ENCODE peak calls at places on chromosomes 11 and 22, in seven cellular contexts. M, D, W, P, C, Y and L are unnamed samples.

GRCh38 chr22:35217541-35217940 is 39.8 kb upstream of the HMGXB4 start:
- DNase-seq in P (no peak), C (no peak), W (no peak), Y (no peak), M (no peak), D (no peak), L (no peak)

GRCh38 chr22:43100223-43100622 is 10.3 kb upstream of the BIK start:
- DNase-seq in D (no peak), M (no peak), W (no peak), P (no peak), C (no peak), Y (no peak), L (no peak)

GRCh38 chr22:36870250-36870649 is 9.4 kb downstream of the NCF4 start:
- DNase-seq in M (no peak), D (no peak), Y (no peak), P (no peak), W (no peak), C (no peak), L (no peak)

GRCh38 chr11:111634981-111635705 is 32.9 kb downstream of the SIK2 start:
- DNase-seq in P (no peak), Y (no peak), W (peak; percentile 66), C (peak; percentile 27), M (no peak), D (no peak), L (peak; percentile 38)

GRCh38 chr11:829116-829945 is 1.6 kb downstream of the CRACR2B start:
- DNase-seq in D (no peak), C (no peak), P (peak; percentile 64), M (no peak), W (no peak), Y (peak; percentile 56), L (no peak)

GRCh38 chr11:19577391-19577831 is 135.2 kb upstream of the NAV2 start:
- DNase-seq in M (no peak), D (no peak), W (peak; percentile 29), C (no peak), P (no peak), Y (peak; percentile 32), L (peak; percentile 67)

GRCh38 chr11:61919841-61920631 is 2.7 kb upstream of the RAB3IL1 start:
- DNase-seq in P (no peak), M (no peak), D (no peak), Y (peak; percentile 15), C (no peak), W (no peak), L (no peak)

GRCh38 chr22:25726241-25726640 is 15.7 kb upstream of the MYO18B start:
- DNase-seq in C (no peak), Y (no peak), W (no peak), M (no peak), D (no peak), P (no peak), L (peak; percentile 6)

GRCh38 chr11:1858576-1858975 is 5.7 kb downstream of the LSP1 start:
- DNase-seq in W (no peak), P (no peak), M (no peak), D (no peak), Y (no peak), C (no peak), L (no peak)

GRCh38 chr22:39244496-39245129 is at the start of gene PDGFB:
- DNase-seq in M (no peak), Y (peak; percentile 63), C (peak; percentile 31), W (peak; percentile 51), D (no peak), P (no peak), L (peak; percentile 48)

GRCh38 chr22:39242809-39243442 is 1.9 kb downstream of the PDGFB start:
- DNase-seq in D (no peak), P (no peak), M (no peak), Y (no peak), W (peak; percentile 33), C (no peak), L (no peak)

GRCh38 chr22:39243443-39244072 is 1.2 kb downstream of the PDGFB start:
- DNase-seq in W (no peak), D (no peak), P (no peak), C (no peak), Y (no peak), M (no peak), L (no peak)

GRCh38 chr22:39245130-39246039 is 603 bp upstream of the PDGFB start:
- DNase-seq in D (no peak), P (no peak), M (no peak), Y (no peak), C (no peak), W (no peak), L (no peak)

GRCh38 chr22:39244073-39244495 is 698 bp downstream of the PDGFB start:
- DNase-seq in D (no peak), C (no peak), W (no peak), Y (no peak), M (no peak), P (no peak), L (no peak)
- TF ChIP-seq CTCF in D (no peak), C (no peak), W (no peak), Y (no peak), M (no peak), P (no peak), L (no peak)

DNA sequence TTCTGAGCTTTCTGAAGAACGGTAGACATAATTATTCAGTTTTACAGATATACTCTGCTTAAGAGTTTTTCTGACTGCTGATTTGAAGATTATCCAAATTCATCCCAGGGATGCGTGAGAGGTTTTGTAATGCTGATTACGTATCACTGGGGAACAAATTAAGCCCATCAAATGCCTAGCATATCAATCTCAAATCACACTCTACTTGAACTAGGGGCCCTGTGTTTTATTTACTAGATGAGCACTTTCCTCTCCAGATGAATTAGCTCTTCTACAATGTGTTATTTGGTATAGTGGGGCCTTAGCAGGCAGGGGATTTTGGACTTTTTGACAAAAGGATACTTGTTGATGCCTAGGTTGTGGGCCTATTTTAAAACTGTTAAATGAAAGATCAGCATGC is 177.9 kb downstream of the JRKL start:
- DNase-seq in P (no peak), W (peak; percentile 3), C (no peak), D (no peak), Y (no peak), M (no peak), L (no peak)
- H3K4me3 ChIP-seq in P (no peak overlapping the region), W (no peak overlapping the region), C (no peak overlapping the region), D (no peak overlapping the region), Y (peak overlapping the region; percentile 42), M (peak overlapping the region; percentile 42), L (no peak overlapping the region)

GRCh38 chr11:99911116-99911515 is 776.0 kb upstream of the ARHGAP42 start:
- DNase-seq in D (no peak), P (no peak), C (no peak), W (no peak), Y (no peak), M (no peak), L (no peak)
- TF ChIP-seq CTCF in D (no peak), P (no peak), C (no peak), W (no peak), Y (no peak), M (no peak), L (no peak)

GRCh38 chr22:45450931-45451651 is 37.6 kb downstream of the RIBC2 start:
- DNase-seq in W (peak; percentile 23), C (peak; percentile 99), P (no peak), D (no peak), Y (no peak), M (peak; percentile 34), L (peak; percentile 80)
- H3K4me3 ChIP-seq in W (no peak overlapping the region), C (no peak overlapping the region), P (no peak overlapping the region), D (no peak overlapping the region), Y (no peak overlapping the region), M (no peak overlapping the region), L (no peak overlapping the region)

DNA sequence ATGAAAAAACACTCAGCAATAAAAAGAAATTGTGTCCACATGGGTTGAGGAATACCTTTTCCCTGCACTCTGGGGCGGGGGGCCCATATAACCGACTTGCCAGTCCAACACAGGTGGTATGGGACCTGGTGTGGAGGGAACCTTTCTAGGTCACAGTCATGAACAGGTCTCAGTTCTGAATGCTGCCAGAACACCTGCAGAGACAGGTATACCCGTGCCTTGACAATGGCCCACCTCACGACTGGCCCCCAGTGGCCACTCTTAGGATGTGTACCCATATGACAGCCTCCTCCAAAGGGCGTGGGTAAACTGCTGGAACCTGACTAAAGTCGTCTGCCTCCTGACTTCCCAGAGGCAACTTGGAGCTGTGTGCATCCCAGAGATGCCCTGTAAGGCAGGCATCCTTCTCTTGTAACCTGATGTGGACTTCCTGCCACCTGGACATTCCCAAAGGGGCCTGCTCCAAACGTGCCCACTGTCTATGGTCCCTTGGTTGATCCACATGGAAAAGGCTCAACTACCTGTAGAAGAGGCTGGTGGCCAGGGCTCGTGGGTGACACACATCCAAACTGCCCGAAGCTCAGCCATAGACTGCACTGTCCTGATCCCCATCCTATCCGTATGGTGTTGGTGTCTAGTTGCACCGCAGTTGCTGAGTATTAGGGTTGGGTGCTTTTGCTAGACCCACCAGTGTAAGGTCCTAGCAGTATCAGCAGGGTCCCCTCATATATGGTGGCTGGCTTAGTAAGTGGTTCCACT is 859.3 kb downstream of the BRD1 start:
- DNase-seq in W (no peak), C (no peak), Y (peak; percentile 5), P (no peak), M (no peak), D (no peak), L (no peak)
- TF ChIP-seq CTCF in W (no peak), C (no peak), Y (no peak), P (no peak), M (no peak), D (peak; percentile 18), L (no peak)

GRCh38 chr11:76193219-76193618 is 13.1 kb downstream of the WNT11 start:
- DNase-seq in P (no peak), D (no peak), Y (no peak), W (no peak), M (no peak), C (no peak), L (no peak)
- H3K4me3 ChIP-seq in P (no peak overlapping the region), D (no peak overlapping the region), Y (no peak overlapping the region), W (no peak overlapping the region), M (no peak overlapping the region), C (no peak overlapping the region), L (no peak overlapping the region)

GRCh38 chr11:106137758-106138157 is 60.3 kb downstream of the AASDHPPT start:
- DNase-seq in Y (no peak), W (no peak), C (no peak), D (no peak), M (no peak), P (no peak), L (no peak)

GRCh38 chr11:106132582-106133354 is 55.3 kb downstream of the AASDHPPT start:
- DNase-seq in C (no peak), D (no peak), P (no peak), Y (no peak), M (no peak), W (no peak), L (no peak)

GRCh38 chr11:106137061-106137460 is 59.6 kb downstream of the AASDHPPT start:
- DNase-seq in D (no peak), Y (no peak), P (no peak), W (peak; percentile 54), M (no peak), C (no peak), L (peak; percentile 19)

GRCh38 chr11:106131998-106132397 is 54.5 kb downstream of the AASDHPPT start:
- DNase-seq in D (no peak), W (no peak), P (no peak), C (no peak), M (no peak), Y (no peak), L (no peak)

GRCh38 chr11:106133529-106133928 is 56.1 kb downstream of the AASDHPPT start:
- DNase-seq in Y (no peak), D (no peak), P (no peak), W (peak; percentile 21), C (peak; percentile 22), M (no peak), L (no peak)
- TF ChIP-seq CTCF in Y (peak; percentile 6), D (peak; percentile 41), P (no peak), W (peak; percentile 36), C (peak; percentile 42), M (no peak), L (peak; percentile 26)